ENCODE peak calls at places on chromosome 14, in six cellular contexts. One of them, this sample, is unnamed.

GRCh38 chr14:102212845-102213244 is 73.1 kb downstream of the WDR20 start:
- DNase-seq in transverse colon: no peak
- DNase-seq in esophagus squamous epithelium: no peak
- DNase-seq in OCI-LY7: no peak
- DNase-seq in IMR-90: no peak
- DNase-seq in breast epithelium: no peak
- DNase-seq in this sample: no peak

GRCh38 chr14:71555654-71556559 is 376.3 kb upstream of the RGS6 start:
- DNase-seq in esophagus squamous epithelium: no peak
- DNase-seq in OCI-LY7: peak
- DNase-seq in breast epithelium: no peak
- DNase-seq in transverse colon: peak
- DNase-seq in IMR-90: peak
- DNase-seq in this sample: peak

GRCh38 chr14:65637780-65638179 is 225.2 kb downstream of the FUT8 start:
- DNase-seq in transverse colon: no peak
- DNase-seq in esophagus squamous epithelium: no peak
- DNase-seq in breast epithelium: no peak
- DNase-seq in IMR-90: peak
- DNase-seq in OCI-LY7: peak
- DNase-seq in this sample: peak

GRCh38 chr14:32473476-32473875 is 144.4 kb downstream of the AKAP6 start:
- DNase-seq in IMR-90: no peak
- DNase-seq in OCI-LY7: no peak
- DNase-seq in esophagus squamous epithelium: no peak
- DNase-seq in transverse colon: peak
- DNase-seq in breast epithelium: peak
- DNase-seq in this sample: peak

GRCh38 chr14:69891422-69891821 is 12.2 kb downstream of the SMOC1 start:
- DNase-seq in IMR-90: no peak
- DNase-seq in transverse colon: no peak
- DNase-seq in OCI-LY7: no peak
- DNase-seq in esophagus squamous epithelium: no peak
- DNase-seq in breast epithelium: no peak
- DNase-seq in this sample: no peak

GRCh38 chr14:75372260-75372659 is 55.6 kb upstream of the JDP2 start:
- DNase-seq in IMR-90: no peak
- DNase-seq in esophagus squamous epithelium: no peak
- DNase-seq in transverse colon: no peak
- DNase-seq in OCI-LY7: no peak
- DNase-seq in breast epithelium: no peak
- DNase-seq in this sample: no peak

GRCh38 chr14:98244162-98244948 is 1027.6 kb downstream of the BCL11B start:
- DNase-seq in OCI-LY7: no peak
- DNase-seq in breast epithelium: no peak
- DNase-seq in esophagus squamous epithelium: no peak
- DNase-seq in IMR-90: no peak
- DNase-seq in transverse colon: peak
- DNase-seq in this sample: no peak

GRCh38 chr14:75654127-75654732 is 6.4 kb downstream of the ERG28 start:
- DNase-seq in breast epithelium: peak
- DNase-seq in transverse colon: peak
- DNase-seq in OCI-LY7: peak
- DNase-seq in IMR-90: peak
- DNase-seq in esophagus squamous epithelium: peak
- DNase-seq in this sample: no peak

GRCh38 chr14:100857196-100857922 is 31.4 kb downstream of the MEG3 start:
- DNase-seq in OCI-LY7: no peak
- DNase-seq in esophagus squamous epithelium: no peak
- DNase-seq in transverse colon: no peak
- DNase-seq in breast epithelium: no peak
- DNase-seq in IMR-90: no peak
- DNase-seq in this sample: no peak

GRCh38 chr14:54435500-54435981 is 5.6 kb downstream of the CNIH1 start:
- DNase-seq in OCI-LY7: no peak
- DNase-seq in IMR-90: peak
- DNase-seq in esophagus squamous epithelium: no peak
- DNase-seq in breast epithelium: no peak
- DNase-seq in transverse colon: no peak
- DNase-seq in this sample: no peak

GRCh38 chr14:51538973-51539372 is 112.7 kb upstream of the FRMD6 start:
- DNase-seq in OCI-LY7: no peak
- DNase-seq in esophagus squamous epithelium: no peak
- DNase-seq in IMR-90: no peak
- DNase-seq in breast epithelium: no peak
- DNase-seq in transverse colon: no peak
- DNase-seq in this sample: no peak

GRCh38 chr14:73462078-73462715 is 3.9 kb upstream of the NUMB start:
- DNase-seq in breast epithelium: peak
- DNase-seq in esophagus squamous epithelium: no peak
- DNase-seq in IMR-90: peak
- DNase-seq in transverse colon: peak
- DNase-seq in OCI-LY7: no peak
- DNase-seq in this sample: no peak
- H3K4me3 ChIP-seq in breast epithelium: no peak
- H3K4me3 ChIP-seq in esophagus squamous epithelium: peak
- H3K4me3 ChIP-seq in IMR-90: peak
- H3K4me3 ChIP-seq in transverse colon: peak
- H3K4me3 ChIP-seq in OCI-LY7: no peak
- H3K4me3 ChIP-seq in this sample: peak

GRCh38 chr14:85531141-85531593 is 1.2 kb downstream of the FLRT2 start:
- DNase-seq in transverse colon: no peak
- DNase-seq in OCI-LY7: no peak
- DNase-seq in esophagus squamous epithelium: no peak
- DNase-seq in IMR-90: peak
- DNase-seq in breast epithelium: no peak
- DNase-seq in this sample: no peak
- H3K4me3 ChIP-seq in transverse colon: peak
- H3K4me3 ChIP-seq in OCI-LY7: no peak
- H3K4me3 ChIP-seq in esophagus squamous epithelium: peak
- H3K4me3 ChIP-seq in IMR-90: peak
- H3K4me3 ChIP-seq in breast epithelium: peak
- H3K4me3 ChIP-seq in this sample: no peak

GRCh38 chr14:55500708-55501107 is 60.3 kb upstream of the TBPL2 start:
- DNase-seq in esophagus squamous epithelium: no peak
- DNase-seq in OCI-LY7: no peak
- DNase-seq in transverse colon: no peak
- DNase-seq in IMR-90: no peak
- DNase-seq in breast epithelium: no peak
- DNase-seq in this sample: no peak
- H3K4me3 ChIP-seq in esophagus squamous epithelium: no peak
- H3K4me3 ChIP-seq in OCI-LY7: no peak
- H3K4me3 ChIP-seq in transverse colon: peak
- H3K4me3 ChIP-seq in IMR-90: no peak
- H3K4me3 ChIP-seq in breast epithelium: no peak
- H3K4me3 ChIP-seq in this sample: no peak

DNA sequence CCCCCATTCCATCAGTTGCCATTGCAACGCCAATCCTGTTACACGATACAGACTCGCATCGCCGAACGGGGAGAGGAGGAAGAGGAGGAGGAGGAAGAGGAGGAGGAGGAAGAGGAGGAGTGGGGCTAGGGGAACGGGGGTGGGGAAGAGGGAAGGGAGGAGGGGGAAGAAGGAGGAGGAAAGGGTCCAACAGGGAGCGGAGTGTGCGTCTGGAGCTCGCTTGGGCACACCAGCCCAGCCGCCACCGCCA is 241 bp downstream of the MDGA2 start:
- DNase-seq in breast epithelium: no peak
- DNase-seq in transverse colon: no peak
- DNase-seq in esophagus squamous epithelium: no peak
- DNase-seq in OCI-LY7: no peak
- DNase-seq in IMR-90: no peak
- DNase-seq in this sample: no peak
- H3K4me3 ChIP-seq in breast epithelium: peak
- H3K4me3 ChIP-seq in transverse colon: no peak
- H3K4me3 ChIP-seq in esophagus squamous epithelium: peak
- H3K4me3 ChIP-seq in OCI-LY7: no peak
- H3K4me3 ChIP-seq in IMR-90: no peak
- H3K4me3 ChIP-seq in this sample: peak

DNA sequence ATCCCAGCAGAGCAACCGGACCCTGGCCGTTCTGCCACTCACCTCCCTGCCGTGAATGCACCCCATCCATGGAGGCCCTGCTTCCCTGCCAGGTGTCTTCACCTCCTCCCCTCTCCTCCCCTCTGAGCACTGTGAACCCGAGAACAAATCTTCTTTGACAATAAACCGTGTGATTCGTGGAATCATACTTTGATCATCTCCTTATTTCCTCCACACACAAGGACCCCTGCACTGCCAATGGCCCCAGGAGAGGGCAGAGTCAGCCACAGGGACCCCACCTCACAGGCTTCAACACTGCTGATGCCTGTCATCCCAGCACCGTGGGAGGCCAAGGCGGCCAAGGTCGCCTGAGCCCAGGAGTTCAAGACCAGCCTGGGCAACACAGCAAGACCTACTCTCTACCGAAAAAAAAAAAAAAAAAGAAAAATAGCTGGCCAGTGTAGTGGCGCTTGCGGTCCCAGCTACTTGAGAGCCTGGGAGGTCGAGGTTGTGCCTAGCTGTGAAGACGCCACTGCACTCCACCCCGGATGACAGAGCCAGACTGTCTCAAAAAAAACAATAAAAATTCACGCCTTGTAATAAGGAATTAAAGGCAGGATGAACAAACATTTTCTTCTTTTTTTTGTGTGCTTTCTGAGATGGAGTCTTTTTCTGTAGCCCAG is 1.1 kb downstream of the XRCC3 start:
- DNase-seq in IMR-90: no peak
- DNase-seq in transverse colon: no peak
- DNase-seq in breast epithelium: no peak
- DNase-seq in OCI-LY7: peak
- DNase-seq in esophagus squamous epithelium: no peak
- DNase-seq in this sample: no peak
- H3K4me3 ChIP-seq in IMR-90: no peak
- H3K4me3 ChIP-seq in transverse colon: no peak
- H3K4me3 ChIP-seq in breast epithelium: no peak
- H3K4me3 ChIP-seq in OCI-LY7: peak
- H3K4me3 ChIP-seq in esophagus squamous epithelium: peak
- H3K4me3 ChIP-seq in this sample: peak

GRCh38 chr14:87805315-87805723 is 187.7 kb downstream of the GALC start:
- DNase-seq in transverse colon: no peak
- DNase-seq in IMR-90: no peak
- DNase-seq in breast epithelium: no peak
- DNase-seq in OCI-LY7: peak
- DNase-seq in esophagus squamous epithelium: no peak
- DNase-seq in this sample: peak
- H3K4me3 ChIP-seq in transverse colon: no peak
- H3K4me3 ChIP-seq in IMR-90: no peak
- H3K4me3 ChIP-seq in breast epithelium: no peak
- H3K4me3 ChIP-seq in OCI-LY7: no peak
- H3K4me3 ChIP-seq in esophagus squamous epithelium: no peak
- H3K4me3 ChIP-seq in this sample: no peak

GRCh38 chr14:35285991-35286564 is 6.1 kb upstream of the PSMA6 start:
- DNase-seq in transverse colon: no peak
- DNase-seq in esophagus squamous epithelium: no peak
- DNase-seq in breast epithelium: no peak
- DNase-seq in OCI-LY7: peak
- DNase-seq in IMR-90: no peak
- DNase-seq in this sample: no peak
- H3K4me3 ChIP-seq in transverse colon: no peak
- H3K4me3 ChIP-seq in esophagus squamous epithelium: no peak
- H3K4me3 ChIP-seq in breast epithelium: no peak
- H3K4me3 ChIP-seq in OCI-LY7: peak
- H3K4me3 ChIP-seq in IMR-90: no peak
- H3K4me3 ChIP-seq in this sample: no peak

DNA sequence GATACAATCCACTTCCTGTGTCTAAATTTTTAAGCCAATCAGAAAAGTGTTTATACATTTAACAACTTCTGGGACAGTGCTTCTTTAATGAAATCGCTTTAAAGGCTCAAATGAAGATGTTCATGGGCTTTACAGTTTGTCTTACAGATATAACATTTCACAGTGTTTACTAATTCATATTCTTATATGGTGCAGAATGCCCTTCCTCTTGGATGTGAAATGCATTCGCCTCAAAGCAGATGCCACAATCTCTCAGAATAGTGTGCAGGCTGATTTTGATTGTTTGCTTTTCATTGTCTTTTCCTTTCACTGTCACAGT is 200.1 kb upstream of the FOXN3 start:
- DNase-seq in esophagus squamous epithelium: no peak
- DNase-seq in OCI-LY7: no peak
- DNase-seq in breast epithelium: no peak
- DNase-seq in transverse colon: no peak
- DNase-seq in IMR-90: no peak
- DNase-seq in this sample: no peak
- H3K4me3 ChIP-seq in esophagus squamous epithelium: peak
- H3K4me3 ChIP-seq in OCI-LY7: peak
- H3K4me3 ChIP-seq in breast epithelium: peak
- H3K4me3 ChIP-seq in transverse colon: no peak
- H3K4me3 ChIP-seq in IMR-90: peak
- H3K4me3 ChIP-seq in this sample: no peak